ENCODE peak calls at places on chromosomes 11 and 22, in seven cellular contexts. A is CD8-positive, alpha-beta T cell; F is keratinocyte; T is fibroblast of mammary gland; I is astrocyte of the spinal cord; O is cardiac fibroblast; Z is AG09309. U is an unnamed sample.

GRCh38 chr11:8604078-8604723 is 10.2 kb upstream of the STK33 start:
- DNase-seq in I (peak; percentile 100), Z (peak; percentile 100), A (no peak), F (peak; percentile 100), O (peak; percentile 100), T (peak; percentile 100), U (peak; percentile 100)

GRCh38 chr11:111946499-111946898 is 9.4 kb downstream of the DIXDC1 start:
- DNase-seq in A (no peak), T (no peak), Z (no peak), I (peak; percentile 39), F (no peak), O (no peak), U (no peak)

GRCh38 chr11:20029193-20029592 is 131.1 kb downstream of the DBX1 start:
- DNase-seq in I (no peak), Z (no peak), T (no peak), F (no peak), O (no peak), A (no peak), U (no peak)

GRCh38 chr11:17129003-17129402 is 51.5 kb upstream of the RPS13 start:
- DNase-seq in T (peak; percentile 74), F (no peak), I (peak; percentile 50), O (no peak), A (no peak), Z (no peak), U (no peak)

GRCh38 chr11:113314389-113315301 is at the start of gene TTC12:
- DNase-seq in F (peak; percentile 42), O (peak; percentile 93), I (peak; percentile 92), Z (peak; percentile 33), A (peak; percentile 94), T (peak; percentile 79), U (peak; percentile 63)

GRCh38 chr11:2588809-2589537 is 110.8 kb downstream of the KCNQ1OT1 start:
- DNase-seq in Z (no peak), F (no peak), I (no peak), T (no peak), A (peak; percentile 2), O (no peak), U (no peak)

GRCh38 chr11:128518493-128519207 is 68.7 kb downstream of the ETS1 start:
- DNase-seq in A (no peak), T (peak; percentile 45), Z (no peak), I (peak; percentile 63), F (no peak), O (peak; percentile 45), U (no peak)

GRCh38 chr11:47213985-47214564 is 699 bp upstream of the DDB2 start:
- DNase-seq in T (peak; percentile 78), Z (peak; percentile 52), F (no peak), O (peak; percentile 90), A (peak; percentile 79), I (peak; percentile 85), U (peak; percentile 91)

GRCh38 chr11:17687946-17688670 is 31.3 kb upstream of the MYOD1 start:
- DNase-seq in O (no peak), I (no peak), Z (no peak), A (no peak), F (no peak), T (no peak), U (peak; percentile 54)

GRCh38 chr11:69276165-69276564 is 17.8 kb upstream of the MYEOV start:
- DNase-seq in F (no peak), O (no peak), A (no peak), Z (no peak), T (no peak), I (no peak), U (no peak)

GRCh38 chr11:9752091-9752490 is 88.2 kb downstream of the SWAP70 start:
- DNase-seq in A (no peak), F (no peak), O (peak; percentile 53), T (peak; percentile 57), I (peak; percentile 21), Z (no peak), U (no peak)

GRCh38 chr22:29301716-29302401 is 4.6 kb upstream of the GAS2L1 start:
- DNase-seq in I (no peak), F (no peak), O (no peak), T (no peak), Z (no peak), A (no peak), U (no peak)

GRCh38 chr11:10844364-10844763 is 13.5 kb downstream of the ZBED5 start:
- DNase-seq in I (no peak), F (no peak), O (no peak), A (no peak), T (no peak), Z (no peak), U (peak; percentile 47)

GRCh38 chr11:33478111-33478573 is 221.0 kb downstream of the HIPK3 start:
- DNase-seq in I (no peak), O (no peak), F (no peak), T (peak; percentile 10), A (no peak), Z (no peak), U (no peak)

GRCh38 chr11:56750190-56750589 is 1.7 kb upstream of the OR9G4 start:
- DNase-seq in A (no peak), Z (no peak), F (no peak), I (no peak), O (no peak), T (no peak), U (no peak)

GRCh38 chr11:313787-314547 is at the start of gene IFITM1:
- DNase-seq in I (peak; percentile 81), A (peak; percentile 68), T (peak; percentile 86), O (peak; percentile 92), Z (peak; percentile 76), F (no peak), U (peak; percentile 83)

GRCh38 chr11:132028380-132029240 is 658.2 kb downstream of the NTM start:
- DNase-seq in O (no peak), A (no peak), I (peak; percentile 63), F (peak; percentile 25), Z (no peak), T (peak; percentile 69), U (peak; percentile 62)

DNA sequence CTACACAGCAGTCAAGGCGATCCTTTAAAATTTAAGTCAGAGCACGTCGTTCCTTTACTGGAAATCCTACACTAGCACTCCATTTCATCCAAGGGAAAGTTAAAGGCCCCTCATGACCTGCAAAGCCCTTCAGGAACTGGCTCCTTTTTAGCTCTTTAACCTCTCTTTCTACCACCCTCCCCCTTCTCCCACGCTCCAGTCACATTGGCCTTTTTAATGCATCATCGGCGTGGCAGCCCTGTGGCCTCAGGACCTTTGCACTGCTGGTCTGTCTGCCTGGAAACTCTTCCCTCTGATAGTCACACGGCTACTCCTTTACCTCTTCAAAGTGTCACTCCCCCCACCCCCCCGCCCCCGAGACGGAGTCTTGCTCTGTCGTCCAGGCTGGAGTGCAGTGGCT is 1.2 kb upstream of the PTPN5 start:
- DNase-seq in Z (no peak), F (no peak), O (no peak), A (no peak), I (no peak), T (no peak), U (no peak)
- H3K4me3 ChIP-seq in Z (no peak overlapping the region), F (no peak overlapping the region), O (no peak overlapping the region), A (no peak overlapping the region), I (no peak overlapping the region), T (no peak overlapping the region), U (no peak overlapping the region)

DNA sequence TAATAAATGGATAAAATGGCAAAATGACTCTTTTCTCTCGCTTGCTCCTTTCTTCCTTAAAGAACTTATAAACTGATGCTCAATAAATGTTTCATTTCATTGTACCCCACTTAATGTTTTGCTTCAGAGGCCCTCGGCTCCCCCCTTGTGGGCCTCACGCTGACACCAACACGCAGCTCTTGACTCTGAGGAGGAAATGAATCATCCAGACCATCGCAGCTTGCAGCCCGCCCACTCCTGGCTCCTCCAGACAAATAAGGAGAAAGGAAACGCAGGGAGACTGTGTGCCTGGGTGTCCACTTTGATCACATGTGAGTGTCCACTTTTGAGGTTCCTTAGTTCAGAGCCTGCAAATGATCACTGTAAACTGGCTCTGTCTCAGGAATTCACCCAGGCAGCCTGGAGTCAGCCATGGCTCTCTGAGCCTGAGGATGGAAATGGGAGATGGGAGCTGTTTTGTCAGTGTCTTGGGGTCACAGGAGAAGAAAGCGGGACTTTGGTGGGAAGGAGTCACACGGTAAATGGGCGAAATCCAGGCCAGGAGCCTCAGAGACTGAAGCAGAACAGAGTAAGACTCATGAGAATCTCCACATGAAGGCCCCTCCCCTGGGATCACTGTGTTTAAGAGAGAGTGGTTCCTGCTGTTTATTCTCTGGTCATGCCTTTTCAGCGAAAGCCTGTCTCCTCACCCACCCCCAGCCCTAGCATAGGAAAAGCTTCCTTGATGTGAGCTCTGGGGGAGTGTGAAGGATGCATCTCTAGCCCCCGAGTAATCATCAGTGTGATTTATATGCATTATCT is 96.5 kb downstream of the CWC15 start:
- DNase-seq in F (no peak), Z (peak; percentile 92), I (peak; percentile 97), A (peak; percentile 13), O (peak; percentile 97), T (peak; percentile 94), U (peak; percentile 93)
- TF ChIP-seq CTCF in F (no peak), Z (peak; percentile 59), I (peak; percentile 40), A (no peak), O (no peak), T (peak; percentile 42), U (peak; percentile 51)

GRCh38 chr11:64713781-64714363 is 9.1 kb downstream of the NRXN2 start:
- DNase-seq in A (no peak), Z (no peak), T (no peak), I (no peak), F (no peak), O (no peak), U (no peak)
- H3K4me3 ChIP-seq in A (no peak overlapping the region), Z (no peak overlapping the region), T (no peak overlapping the region), I (no peak overlapping the region), F (no peak overlapping the region), O (no peak overlapping the region), U (no peak overlapping the region)

GRCh38 chr11:130785376-130786110 is 130.7 kb downstream of the SNX19 start:
- DNase-seq in T (peak; percentile 88), Z (no peak), A (no peak), I (peak; percentile 77), F (no peak), O (peak; percentile 61), U (peak; percentile 53)

GRCh38 chr11:130790689-130791088 is 125.6 kb downstream of the SNX19 start:
- DNase-seq in A (no peak), O (no peak), Z (no peak), F (no peak), I (no peak), T (no peak), U (no peak)

GRCh38 chr11:130786586-130786985 is 129.7 kb downstream of the SNX19 start:
- DNase-seq in T (no peak), Z (no peak), F (no peak), A (no peak), O (no peak), I (no peak), U (no peak)

GRCh38 chr11:130789241-130789640 is 127.0 kb downstream of the SNX19 start:
- DNase-seq in I (no peak), O (no peak), A (no peak), F (no peak), T (no peak), Z (no peak), U (no peak)

DNA sequence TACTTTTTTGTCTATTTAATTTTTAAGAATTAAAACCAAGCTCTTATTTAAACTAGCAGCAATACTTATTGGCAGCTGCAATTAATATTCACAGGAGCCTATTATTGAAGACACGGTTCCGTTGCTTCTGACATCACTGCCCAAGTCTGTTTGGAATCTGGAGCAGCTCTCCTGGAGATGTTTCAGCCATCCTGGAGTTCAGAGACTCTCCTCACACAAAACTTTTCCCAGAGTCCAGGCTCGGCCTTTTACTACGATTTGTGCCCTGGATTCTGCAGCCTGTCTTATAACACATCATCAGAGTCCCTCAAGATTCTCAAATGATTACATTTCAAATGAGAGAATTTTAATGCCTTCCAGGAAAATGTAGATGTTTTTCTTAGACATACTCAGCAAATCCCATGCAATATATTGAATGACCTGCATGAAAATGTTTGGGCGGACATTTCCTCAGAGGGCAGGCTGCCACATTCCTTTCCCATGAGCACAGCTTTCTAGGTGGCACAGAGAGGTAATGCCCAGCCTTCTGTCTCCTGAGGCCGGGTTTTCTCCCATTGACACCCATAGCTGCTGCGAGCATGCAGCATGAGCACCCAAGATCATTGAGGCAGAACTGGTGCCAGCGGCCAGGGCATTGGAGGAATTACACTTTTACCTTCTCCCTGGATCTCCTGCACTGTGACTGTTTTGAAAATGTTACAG is 129.1 kb downstream of the SNX19 start:
- DNase-seq in I (no peak), Z (no peak), T (no peak), F (no peak), A (no peak), O (peak; percentile 14), U (peak; percentile 34)
- TF ChIP-seq CTCF in I (no peak), Z (no peak), T (no peak), F (no peak), A (no peak), O (no peak), U (no peak)